ENCODE peak calls at places on chromosomes 1 and 21, in eight cellular contexts. U, H, P, J, Z, E, R and D are unnamed samples.

GRCh38 chr1:152189657-152190442 is 30.8 kb upstream of the RPTN start:
- DNase-seq in H (peak), Z (no peak), U (peak), J (peak), R (peak), P (peak), E (peak), D (peak)

GRCh38 chr1:14659913-14660312 is 61.4 kb downstream of the KAZN start:
- DNase-seq in J (no peak), Z (no peak), H (no peak), U (no peak), E (no peak), P (no peak), R (no peak), D (no peak)

GRCh38 chr21:14826630-14827029 is 238.2 kb downstream of the NRIP1 start:
- DNase-seq in H (no peak), Z (no peak), U (no peak), J (no peak), R (no peak), P (no peak), E (no peak), D (no peak)

GRCh38 chr1:161676441-161676840 is 13.5 kb downstream of the FCGR2B start:
- DNase-seq in Z (no peak), P (no peak), R (no peak), U (no peak), H (no peak), E (no peak), J (no peak), D (no peak)

GRCh38 chr1:163399976-163400375 is 78.2 kb downstream of the NUF2 start:
- DNase-seq in R (no peak), Z (no peak), P (no peak), U (no peak), J (peak), H (peak), E (no peak), D (no peak)

GRCh38 chr1:239426821-239427495 is 40.6 kb downstream of the CHRM3 start:
- DNase-seq in R (no peak), J (no peak), E (no peak), U (no peak), P (no peak), H (no peak), Z (no peak), D (no peak)

GRCh38 chr21:37878946-37879660 is 37.2 kb downstream of the KCNJ6 start:
- DNase-seq in E (peak), R (no peak), P (no peak), J (no peak), Z (peak), U (no peak), H (no peak), D (no peak)

GRCh38 chr1:27099904-27100796 is 54.8 kb downstream of the SLC9A1 start:
- DNase-seq in J (no peak), E (peak), Z (no peak), H (no peak), P (no peak), U (no peak), R (no peak), D (no peak)

GRCh38 chr1:113821916-113822315 is 9.6 kb upstream of the RSBN1 start:
- DNase-seq in R (no peak), H (no peak), P (no peak), Z (no peak), U (no peak), J (no peak), E (no peak), D (no peak)

GRCh38 chr1:53737648-53738204 is 1.2 kb downstream of the GLIS1 start:
- DNase-seq in H (peak), R (no peak), J (peak), P (no peak), U (no peak), Z (no peak), E (no peak), D (no peak)

GRCh38 chr1:24212376-24212775 is 25.3 kb upstream of the IFNLR1 start:
- DNase-seq in J (no peak), U (no peak), R (no peak), Z (no peak), E (no peak), H (no peak), P (no peak), D (no peak)

GRCh38 chr1:45411510-45411899 is 71.3 kb upstream of the MUTYH start:
- DNase-seq in R (no peak), J (no peak), U (no peak), E (no peak), P (no peak), Z (no peak), H (no peak), D (no peak)

GRCh38 chr1:63322944-63323865 is 838 bp downstream of the FOXD3 start:
- DNase-seq in R (peak), J (no peak), U (no peak), P (peak), H (peak), Z (no peak), E (no peak), D (peak)

GRCh38 chr21:27799861-27800260 is 833.0 kb upstream of the ADAMTS5 start:
- DNase-seq in U (no peak), R (no peak), E (no peak), J (no peak), Z (no peak), H (no peak), P (no peak), D (no peak)

GRCh38 chr1:18012686-18013085 is 94.9 kb upstream of the IGSF21 start:
- DNase-seq in H (no peak), J (no peak), Z (no peak), R (no peak), U (no peak), P (no peak), E (no peak), D (no peak)

GRCh38 chr1:156809711-156810366 is 6.8 kb downstream of the SH2D2A start:
- DNase-seq in U (no peak), E (no peak), J (no peak), Z (no peak), H (no peak), R (no peak), P (no peak), D (no peak)

GRCh38 chr1:86517336-86517735 is 29.5 kb upstream of the CLCA4 start:
- DNase-seq in Z (no peak), J (no peak), U (no peak), R (no peak), E (peak), P (no peak), H (no peak), D (no peak)

GRCh38 chr1:247358920-247359319 is 27.3 kb upstream of the ZNF496 start:
- DNase-seq in P (no peak), J (no peak), E (no peak), H (no peak), R (no peak), U (no peak), Z (no peak), D (no peak)

GRCh38 chr1:181087400-181087901 is 1.0 kb upstream of the IER5 start:
- DNase-seq in U (no peak), J (no peak), Z (no peak), H (no peak), R (no peak), E (no peak), P (no peak), D (no peak)

GRCh38 chr1:184647471-184647870 is 107.2 kb downstream of the EDEM3 start:
- DNase-seq in U (no peak), R (no peak), P (no peak), H (no peak), Z (no peak), J (no peak), E (no peak), D (no peak)

GRCh38 chr1:1085911-1086841 is 12.1 kb upstream of the RNF223 start:
- DNase-seq in H (no peak), Z (no peak), J (no peak), R (no peak), E (no peak), U (no peak), P (no peak), D (no peak)

GRCh38 chr1:117045644-117046043 is 14.5 kb upstream of the TTF2 start:
- DNase-seq in U (no peak), P (no peak), Z (no peak), R (no peak), J (no peak), E (no peak), H (no peak), D (no peak)

GRCh38 chr21:33022828-33023573 is 2.7 kb upstream of the OLIG2 start:
- DNase-seq in U (no peak), R (no peak), J (no peak), Z (no peak), E (no peak), H (no peak), P (no peak), D (no peak)

GRCh38 chr21:16908087-16908486 is 604.8 kb upstream of the CXADR start:
- DNase-seq in H (no peak), E (no peak), P (no peak), U (no peak), Z (no peak), J (no peak), R (no peak), D (no peak)

GRCh38 chr1:7300893-7301292 is 470.2 kb upstream of the VAMP3 start:
- DNase-seq in Z (peak), H (no peak), P (no peak), E (peak), U (no peak), R (no peak), J (no peak), D (no peak)

GRCh38 chr1:196677781-196678509 is 26.1 kb downstream of the CFH start:
- DNase-seq in U (no peak), E (no peak), J (no peak), Z (no peak), H (no peak), P (no peak), R (no peak), D (no peak)

GRCh38 chr1:209931141-209931540 is 6.9 kb upstream of the SYT14 start:
- DNase-seq in U (no peak), P (no peak), E (no peak), R (no peak), Z (no peak), J (no peak), H (no peak), D (no peak)

GRCh38 chr1:23470282-23471070 is 13.5 kb downstream of the ASAP3 start:
- DNase-seq in Z (no peak), P (no peak), E (no peak), H (no peak), J (no peak), R (no peak), U (no peak), D (no peak)

GRCh38 chr1:206583461-206584264 is 28.6 kb downstream of the EIF2D start:
- DNase-seq in H (peak), J (peak), R (peak), U (no peak), P (peak), E (peak), Z (peak), D (peak)

GRCh38 chr1:226404904-226405222 is 3.0 kb downstream of the PARP1 start:
- DNase-seq in R (no peak), P (no peak), U (no peak), Z (no peak), J (no peak), H (peak), E (no peak), D (no peak)

GRCh38 chr21:45018131-45019075 is 56.0 kb upstream of the ADARB1 start:
- DNase-seq in R (no peak), J (no peak), Z (no peak), E (no peak), P (no peak), U (no peak), H (peak), D (no peak)

GRCh38 chr1:91545506-91546300 is 45.1 kb downstream of the CDC7 start:
- DNase-seq in U (no peak), H (no peak), Z (no peak), P (no peak), J (no peak), R (no peak), E (no peak), D (no peak)

GRCh38 chr1:248926401-248927182 is 20.6 kb downstream of the PGBD2 start:
- DNase-seq in E (no peak), Z (peak), R (no peak), J (no peak), U (no peak), P (no peak), H (no peak), D (no peak)

GRCh38 chr1:10986525-10986890 is 25.9 kb upstream of the TARDBP start:
- DNase-seq in P (no peak), U (no peak), J (no peak), H (no peak), E (no peak), R (no peak), Z (no peak), D (no peak)

GRCh38 chr1:231613419-231614349 is 12.9 kb upstream of the DISC1 start:
- DNase-seq in H (no peak), J (no peak), P (no peak), R (no peak), E (no peak), U (no peak), Z (no peak), D (no peak)

GRCh38 chr1:229230136-229230892 is 40.6 kb upstream of the RAB4A start:
- DNase-seq in E (peak), Z (no peak), J (no peak), P (no peak), H (no peak), R (no peak), U (no peak), D (no peak)